ENCODE peak calls at places on chromosomes 2 and 18, in nine cellular contexts. B is stimulated activated CD8-positive, alpha-beta memory T cell treated with anti-CD3 and anti-CD28 coated beads, Interleukin-15, amount 100 ng/mL, for 4 hours; F is NCI-H2171 treated with DMSO at 0.1 percent for 48 hours; T is kidney; H is stimulated activated naive B cell treated with anti-CD40 and anti-IgM and Interleukin-4, amounts not matched to agents 10 μg/mL and 1 μg/mL and 100 μg/mL, for 72 hours; R is sciatic nerve; Y is heart right ventricle; X is activated CD4-positive, alpha-beta T cell treated with anti-CD3 and anti-CD28 coated beads for 36 hours; E is naive thymus-derived CD4-positive, alpha-beta T cell. G is an unnamed sample.

GRCh38 chr2:226985227-226985946 is 149.5 kb downstream of the RHBDD1 start:
- DNase-seq in T (no peak), B (no peak), X (peak), Y (peak), F (peak), H (no peak), R (no peak), E (no peak), G (no peak)

GRCh38 chr2:32976409-32977063 is 29.8 kb downstream of the LTBP1 start:
- DNase-seq in E (no peak), B (no peak), H (no peak), F (no peak), Y (no peak), T (no peak), X (no peak), R (no peak), G (no peak)

GRCh38 chr2:75833386-75833785 is 122.7 kb upstream of the GCFC2 start:
- DNase-seq in X (no peak), F (no peak), R (no peak), T (no peak), Y (no peak), B (no peak), H (no peak), E (no peak), G (no peak)

GRCh38 chr2:61368687-61369665 is 101.9 kb downstream of the USP34 start:
- DNase-seq in R (no peak), F (no peak), T (no peak), E (no peak), B (no peak), X (peak), H (no peak), Y (no peak), G (no peak)

GRCh38 chr2:98441706-98442450 is 2.8 kb upstream of the INPP4A start:
- DNase-seq in T (no peak), F (no peak), H (no peak), E (no peak), Y (no peak), R (no peak), X (no peak), B (no peak), G (no peak)

GRCh38 chr2:181878448-181878847 is 13.1 kb upstream of the ITPRID2 start:
- DNase-seq in R (no peak), F (no peak), X (no peak), B (no peak), E (no peak), Y (no peak), H (no peak), T (no peak), G (no peak)

GRCh38 chr2:65746919-65747678 is 314.7 kb upstream of the SPRED2 start:
- DNase-seq in Y (no peak), B (no peak), H (no peak), X (no peak), T (no peak), R (no peak), F (no peak), E (no peak), G (no peak)

GRCh38 chr2:207825958-207826330 is 56.2 kb upstream of the FZD5 start:
- DNase-seq in Y (no peak), T (no peak), F (no peak), B (no peak), R (peak), H (no peak), X (no peak), E (no peak), G (peak)

GRCh38 chr2:219274392-219274921 is 4.7 kb upstream of the DNAJB2 start:
- DNase-seq in T (peak), Y (peak), F (no peak), H (no peak), X (no peak), B (no peak), R (no peak), E (no peak), G (no peak)

GRCh38 chr18:58211510-58211909 is 167.5 kb downstream of the NEDD4L start:
- DNase-seq in R (no peak), Y (no peak), E (no peak), T (no peak), F (no peak), H (no peak), B (no peak), X (no peak), G (no peak)

GRCh38 chr18:32469691-32470131 is 971 bp downstream of the GAREM1 start:
- DNase-seq in Y (no peak), H (no peak), T (no peak), X (no peak), B (no peak), E (no peak), F (peak), R (no peak), G (no peak)

GRCh38 chr18:33821503-33821902 is 243.5 kb downstream of the ASXL3 start:
- DNase-seq in B (no peak), T (no peak), R (no peak), E (no peak), X (no peak), F (no peak), H (no peak), Y (no peak), G (no peak)

GRCh38 chr2:138020432-138020831 is 56.2 kb downstream of the HNMT start:
- DNase-seq in B (no peak), R (no peak), T (no peak), E (no peak), X (no peak), F (no peak), H (no peak), Y (no peak), G (no peak)

GRCh38 chr2:54558188-54558975 is 102.3 kb downstream of the SPTBN1 start:
- DNase-seq in B (no peak), H (no peak), T (peak), R (peak), F (peak), Y (peak), E (peak), X (peak), G (peak)

GRCh38 chr2:28750316-28751101 is 1.1 kb upstream of the PPP1CB start:
- DNase-seq in Y (peak), F (no peak), X (peak), B (no peak), E (no peak), R (no peak), H (peak), T (no peak), G (no peak)

GRCh38 chr2:67724261-67724660 is 327.1 kb downstream of the ETAA1 start:
- DNase-seq in B (no peak), E (no peak), H (no peak), T (no peak), Y (no peak), X (no peak), F (no peak), R (no peak), G (no peak)

GRCh38 chr18:75070625-75071483 is 138.1 kb downstream of the PTGR3 start:
- DNase-seq in E (peak), R (no peak), B (peak), T (peak), Y (no peak), F (no peak), X (peak), H (peak), G (no peak)

GRCh38 chr2:240111253-240111652 is 24.9 kb downstream of the COPS9 start:
- DNase-seq in H (no peak), R (no peak), B (no peak), X (no peak), F (peak), Y (no peak), T (peak), E (no peak), G (no peak)

GRCh38 chr2:217804786-217805678 is 197.8 kb downstream of the TNS1 start:
- DNase-seq in B (no peak), E (no peak), H (no peak), F (peak), Y (no peak), X (no peak), R (peak), T (no peak), G (peak)

GRCh38 chr2:227864161-227864756 is 7.2 kb upstream of the DAW1 start:
- DNase-seq in B (no peak), T (no peak), R (no peak), Y (no peak), F (no peak), X (no peak), E (no peak), H (no peak), G (no peak)

GRCh38 chr2:55811048-55811447 is 112.5 kb downstream of the EFEMP1 start:
- DNase-seq in H (no peak), X (no peak), R (no peak), Y (no peak), B (no peak), F (no peak), T (no peak), E (no peak), G (no peak)

GRCh38 chr2:28250006-28250405 is 142.7 kb upstream of the FOSL2 start:
- DNase-seq in H (no peak), Y (no peak), T (no peak), E (no peak), F (no peak), R (no peak), B (no peak), X (no peak), G (no peak)

GRCh38 chr2:126751477-126751876 is 95.5 kb downstream of the GYPC start:
- DNase-seq in F (peak), R (no peak), Y (no peak), X (no peak), E (no peak), B (no peak), T (no peak), H (no peak), G (no peak)

GRCh38 chr2:165938237-165938636 is 15.3 kb downstream of the TTC21B start:
- DNase-seq in T (no peak), Y (no peak), F (no peak), R (no peak), H (no peak), X (no peak), B (no peak), E (no peak), G (no peak)

GRCh38 chr2:238551091-238551490 is 124.4 kb downstream of the ASB1 start:
- DNase-seq in H (no peak), B (no peak), E (no peak), Y (no peak), F (no peak), R (no peak), X (no peak), T (no peak), G (no peak)

GRCh38 chr2:153408708-153409107 is 69.9 kb downstream of the RPRM start:
- DNase-seq in E (no peak), B (no peak), T (no peak), H (no peak), Y (no peak), F (no peak), X (no peak), R (no peak), G (no peak)

GRCh38 chr2:98385050-98385699 is 38.9 kb downstream of the CNGA3 start:
- DNase-seq in Y (peak), E (peak), X (peak), R (peak), B (peak), T (peak), F (peak), H (peak), G (peak)

GRCh38 chr2:10524341-10524740 is 76.2 kb upstream of the ODC1 start:
- DNase-seq in H (no peak), E (no peak), X (no peak), Y (no peak), R (peak), T (peak), F (no peak), B (no peak), G (no peak)

GRCh38 chr2:212843409-212844199 is 305.0 kb upstream of the ERBB4 start:
- DNase-seq in X (no peak), R (no peak), Y (no peak), E (no peak), F (no peak), T (no peak), H (no peak), B (no peak), G (no peak)

GRCh38 chr2:192197387-192197786 is 2.7 kb upstream of the TMEFF2 start:
- DNase-seq in E (no peak), R (no peak), H (no peak), B (no peak), F (no peak), Y (no peak), T (no peak), X (no peak), G (no peak)

GRCh38 chr18:11752116-11752911 is 63.2 kb downstream of the GNAL start:
- DNase-seq in T (no peak), F (no peak), X (peak), Y (no peak), H (no peak), R (no peak), E (no peak), B (no peak), G (no peak)

GRCh38 chr18:79952457-79952995 is 1.1 kb upstream of the SLC66A2 start:
- DNase-seq in B (no peak), Y (no peak), H (no peak), T (peak), X (no peak), F (no peak), E (no peak), R (peak), G (peak)

GRCh38 chr2:40734797-40735196 is 282.9 kb upstream of the SLC8A1 start:
- DNase-seq in R (no peak), Y (no peak), X (no peak), T (no peak), B (no peak), E (no peak), F (no peak), H (no peak), G (no peak)

G was measured in posterior vena cava.